ENCODE peak calls at places on chromosomes 11 and 22, in six cellular contexts. One of them, this sample, is unnamed.
A peak's percentile ranks its signal among the peaks of the same experiment; 100 is the strongest.

GRCh38 chr11:46326813-46327416 is 20.3 kb upstream of the DGKZ start:
- DNase-seq in GM12878: no peak
- DNase-seq in A549: no peak
- DNase-seq in H1: no peak
- DNase-seq in body of pancreas: no peak
- DNase-seq in erythroblast: no peak
- DNase-seq in this sample: no peak

GRCh38 chr11:95154514-95154913 is 64.9 kb downstream of the ENDOD1 start:
- DNase-seq in H1: peak; percentile 65
- DNase-seq in A549: peak; percentile 62
- DNase-seq in body of pancreas: peak; percentile 55
- DNase-seq in erythroblast: peak; percentile 84
- DNase-seq in GM12878: no peak
- DNase-seq in this sample: no peak

GRCh38 chr11:67060111-67060522 is 3.5 kb downstream of the RHOD start:
- DNase-seq in H1: no peak
- DNase-seq in GM12878: no peak
- DNase-seq in A549: peak; percentile 52
- DNase-seq in body of pancreas: no peak
- DNase-seq in erythroblast: no peak
- DNase-seq in this sample: peak; percentile 99

GRCh38 chr11:20501971-20502370 is 97.4 kb upstream of the SLC6A5 start:
- DNase-seq in body of pancreas: no peak
- DNase-seq in GM12878: no peak
- DNase-seq in H1: no peak
- DNase-seq in A549: no peak
- DNase-seq in erythroblast: no peak
- DNase-seq in this sample: no peak

GRCh38 chr11:61645179-61645868 is 34.9 kb upstream of the DAGLA start:
- DNase-seq in A549: no peak
- DNase-seq in H1: no peak
- DNase-seq in body of pancreas: no peak
- DNase-seq in erythroblast: no peak
- DNase-seq in GM12878: no peak
- DNase-seq in this sample: no peak

GRCh38 chr11:35524780-35525179 is 636 bp downstream of the PAMR1 start:
- DNase-seq in erythroblast: no peak
- DNase-seq in H1: no peak
- DNase-seq in A549: no peak
- DNase-seq in GM12878: no peak
- DNase-seq in body of pancreas: no peak
- DNase-seq in this sample: no peak

GRCh38 chr11:121249039-121249663 is 43.4 kb upstream of the SC5D start:
- DNase-seq in erythroblast: peak; percentile 13
- DNase-seq in A549: peak; percentile 9
- DNase-seq in H1: no peak
- DNase-seq in body of pancreas: no peak
- DNase-seq in GM12878: no peak
- DNase-seq in this sample: peak; percentile 4

GRCh38 chr11:6737872-6738466 is 33.8 kb downstream of the OR2AG2 start:
- DNase-seq in H1: peak; percentile 47
- DNase-seq in erythroblast: peak; percentile 39
- DNase-seq in body of pancreas: peak; percentile 53
- DNase-seq in GM12878: no peak
- DNase-seq in A549: peak; percentile 45
- DNase-seq in this sample: peak; percentile 14

GRCh38 chr11:1455032-1455762 is 31.4 kb downstream of the MOB2 start:
- DNase-seq in A549: no peak
- DNase-seq in GM12878: no peak
- DNase-seq in erythroblast: no peak
- DNase-seq in body of pancreas: no peak
- DNase-seq in H1: no peak
- DNase-seq in this sample: no peak

GRCh38 chr11:110096369-110096976 is 3.3 kb downstream of the ZC3H12C start:
- DNase-seq in H1: no peak
- DNase-seq in GM12878: no peak
- DNase-seq in body of pancreas: no peak
- DNase-seq in erythroblast: no peak
- DNase-seq in A549: no peak
- DNase-seq in this sample: no peak

GRCh38 chr22:37412445-37413250 is 14.6 kb downstream of the ELFN2 start:
- DNase-seq in body of pancreas: no peak
- DNase-seq in erythroblast: no peak
- DNase-seq in A549: no peak
- DNase-seq in H1: no peak
- DNase-seq in GM12878: no peak
- DNase-seq in this sample: no peak

GRCh38 chr22:39309881-39310714 is 9.3 kb downstream of the RPL3 start:
- DNase-seq in erythroblast: no peak
- DNase-seq in GM12878: no peak
- DNase-seq in body of pancreas: no peak
- DNase-seq in A549: no peak
- DNase-seq in H1: peak; percentile 66
- DNase-seq in this sample: no peak

GRCh38 chr22:27125539-27125938 is 468.2 kb downstream of the MIAT start:
- DNase-seq in GM12878: no peak
- DNase-seq in erythroblast: no peak
- DNase-seq in body of pancreas: no peak
- DNase-seq in A549: no peak
- DNase-seq in H1: no peak
- DNase-seq in this sample: no peak

GRCh38 chr22:37611202-37611601 is 2.6 kb downstream of the GGA1 start:
- DNase-seq in A549: no peak
- DNase-seq in erythroblast: no peak
- DNase-seq in GM12878: no peak
- DNase-seq in H1: no peak
- DNase-seq in body of pancreas: no peak
- DNase-seq in this sample: no peak

GRCh38 chr22:44448271-44448780 is 49.7 kb downstream of the RTL6 start:
- DNase-seq in A549: peak; percentile 83
- DNase-seq in GM12878: no peak
- DNase-seq in H1: no peak
- DNase-seq in erythroblast: no peak
- DNase-seq in body of pancreas: peak; percentile 44
- DNase-seq in this sample: peak; percentile 68

GRCh38 chr11:47327025-47327424 is 25.5 kb downstream of the MYBPC3 start:
- DNase-seq in GM12878: no peak
- DNase-seq in A549: no peak
- DNase-seq in erythroblast: no peak
- DNase-seq in H1: no peak
- DNase-seq in body of pancreas: no peak
- DNase-seq in this sample: no peak

GRCh38 chr11:46666982-46667590 is 33.3 kb downstream of the ARHGAP1 start:
- DNase-seq in A549: no peak
- DNase-seq in H1: no peak
- DNase-seq in erythroblast: no peak
- DNase-seq in GM12878: no peak
- DNase-seq in body of pancreas: no peak
- DNase-seq in this sample: no peak

DNA sequence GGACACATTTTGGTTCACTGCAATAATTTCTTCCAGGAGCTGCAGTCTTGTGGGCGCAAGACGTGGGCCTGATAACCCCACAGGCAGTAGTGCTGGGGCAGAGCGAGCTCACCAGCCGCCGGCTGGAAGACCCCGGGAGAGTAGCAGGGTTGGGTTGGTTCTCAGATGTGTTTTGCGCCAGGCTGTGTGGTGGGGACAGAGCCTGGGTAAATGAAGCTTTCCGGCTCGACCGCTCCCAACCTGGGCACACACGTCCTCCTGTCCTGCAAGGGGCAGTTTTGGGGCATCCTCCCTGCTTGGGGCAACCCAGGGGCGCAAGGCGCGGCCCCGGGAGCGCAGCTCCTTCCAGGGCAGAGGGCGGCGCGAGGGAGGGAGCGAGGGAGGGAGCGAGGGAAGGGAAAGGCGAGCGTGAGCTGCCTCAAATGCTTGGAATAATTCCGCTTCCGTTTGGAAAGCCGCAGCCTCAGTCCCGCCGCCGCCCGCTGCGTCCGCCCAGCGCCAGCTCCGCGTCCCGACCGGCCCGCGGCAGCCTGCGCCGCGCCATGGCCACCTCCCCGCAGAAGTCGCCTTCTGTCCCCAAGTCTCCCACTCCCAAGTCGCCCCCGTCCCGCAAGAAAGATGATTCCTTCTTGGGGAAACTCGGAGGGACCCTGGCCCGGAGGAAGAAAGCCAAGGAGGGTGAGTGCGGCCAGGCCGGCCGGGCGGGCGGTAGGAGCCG is at the start of gene PARVA:
- DNase-seq in A549: peak; percentile 78
- DNase-seq in GM12878: no peak
- DNase-seq in erythroblast: no peak
- DNase-seq in H1: peak; percentile 86
- DNase-seq in body of pancreas: peak; percentile 79
- DNase-seq in this sample: peak; percentile 48
- TF ChIP-seq POLR2A in A549: peak; percentile 60
- TF ChIP-seq POLR2A in GM12878: no peak
- TF ChIP-seq POLR2A in erythroblast: no peak
- TF ChIP-seq POLR2A in H1: no peak
- TF ChIP-seq POLR2A in body of pancreas: peak; percentile 78
- TF ChIP-seq POLR2A in this sample: peak; percentile 83

GRCh38 chr11:134252539-134253188 is 488 bp downstream of the THYN1 start:
- DNase-seq in erythroblast: peak; percentile 75
- DNase-seq in H1: no peak
- DNase-seq in A549: no peak
- DNase-seq in body of pancreas: peak; percentile 26
- DNase-seq in GM12878: no peak
- DNase-seq in this sample: no peak

GRCh38 chr11:134257101-134257500 is 3.7 kb downstream of the ACAD8 start:
- DNase-seq in H1: no peak
- DNase-seq in body of pancreas: no peak
- DNase-seq in A549: no peak
- DNase-seq in GM12878: no peak
- DNase-seq in erythroblast: no peak
- DNase-seq in this sample: no peak

GRCh38 chr11:134250675-134251074 is 2.5 kb downstream of the THYN1 start:
- DNase-seq in GM12878: no peak
- DNase-seq in body of pancreas: no peak
- DNase-seq in A549: no peak
- DNase-seq in erythroblast: no peak
- DNase-seq in H1: no peak
- DNase-seq in this sample: no peak

GRCh38 chr11:134254433-134254832 is 1.1 kb downstream of the ACAD8 start:
- DNase-seq in A549: no peak
- DNase-seq in H1: no peak
- DNase-seq in body of pancreas: no peak
- DNase-seq in GM12878: no peak
- DNase-seq in erythroblast: no peak
- DNase-seq in this sample: no peak

DNA sequence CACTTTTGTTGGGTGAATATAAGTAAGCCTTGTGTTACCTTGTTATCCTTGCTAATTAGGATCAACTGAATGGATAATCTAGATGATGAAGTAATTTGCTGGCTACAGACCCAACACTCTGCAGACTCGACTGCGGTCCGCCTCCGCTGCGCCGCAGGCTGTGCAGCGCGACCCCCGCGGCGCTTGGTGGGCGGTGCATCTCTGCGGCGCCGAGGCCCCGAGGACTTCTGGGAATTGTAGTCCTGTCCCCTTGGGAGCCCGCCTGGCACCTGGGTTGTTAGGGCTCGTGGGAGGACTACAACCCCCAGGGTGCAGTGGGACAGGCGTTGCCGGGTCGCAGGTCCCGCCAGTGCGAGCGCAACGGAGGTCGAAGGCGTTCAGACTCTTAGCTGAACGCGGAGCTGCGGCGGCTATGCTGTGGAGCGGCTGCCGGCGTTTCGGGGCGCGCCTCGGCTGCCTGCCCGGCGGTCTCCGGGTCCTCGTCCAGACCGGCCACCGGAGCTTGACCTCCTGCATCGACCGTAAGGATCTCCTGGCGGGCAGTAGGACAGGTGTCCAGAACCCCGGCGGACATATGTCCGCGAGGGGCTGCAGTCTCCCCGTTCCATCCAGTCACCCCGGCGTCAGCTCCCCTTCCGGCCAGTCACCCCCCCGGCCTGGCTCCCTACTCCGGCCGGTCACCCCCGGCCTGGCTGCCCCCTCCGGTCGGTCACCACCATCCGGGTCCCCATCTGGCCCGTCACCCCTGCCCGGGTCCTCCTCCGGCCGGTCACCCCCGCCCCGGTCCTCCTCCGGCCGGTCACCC is at the start of the genes ACAD8 and THYN1:
- DNase-seq in erythroblast: peak; percentile 96
- DNase-seq in GM12878: peak; percentile 86
- DNase-seq in A549: peak; percentile 90
- DNase-seq in body of pancreas: peak; percentile 98
- DNase-seq in H1: peak; percentile 94
- DNase-seq in this sample: peak; percentile 84
- TF ChIP-seq POLR2A in erythroblast: peak; percentile 81
- TF ChIP-seq POLR2A in GM12878: peak; percentile 88
- TF ChIP-seq POLR2A in A549: peak; percentile 78
- TF ChIP-seq POLR2A in body of pancreas: peak; percentile 81
- TF ChIP-seq POLR2A in H1: peak; percentile 38
- TF ChIP-seq POLR2A in this sample: peak; percentile 79

GRCh38 chr11:119402470-119402869 is 20.5 kb downstream of the THY1 start:
- DNase-seq in GM12878: no peak
- DNase-seq in body of pancreas: no peak
- DNase-seq in H1: no peak
- DNase-seq in erythroblast: no peak
- DNase-seq in A549: no peak
- DNase-seq in this sample: no peak

GRCh38 chr11:119403021-119403420 is 20.0 kb downstream of the THY1 start:
- DNase-seq in body of pancreas: no peak
- DNase-seq in GM12878: no peak
- DNase-seq in A549: no peak
- DNase-seq in erythroblast: no peak
- DNase-seq in H1: no peak
- DNase-seq in this sample: no peak

GRCh38 chr11:119396835-119397234 is 15.3 kb upstream of the USP2 start:
- DNase-seq in GM12878: no peak
- DNase-seq in body of pancreas: no peak
- DNase-seq in A549: no peak
- DNase-seq in H1: no peak
- DNase-seq in erythroblast: no peak
- DNase-seq in this sample: no peak

GRCh38 chr11:119400860-119401259 is 19.4 kb upstream of the USP2 start:
- DNase-seq in erythroblast: no peak
- DNase-seq in body of pancreas: no peak
- DNase-seq in A549: no peak
- DNase-seq in GM12878: no peak
- DNase-seq in H1: no peak
- DNase-seq in this sample: no peak

DNA sequence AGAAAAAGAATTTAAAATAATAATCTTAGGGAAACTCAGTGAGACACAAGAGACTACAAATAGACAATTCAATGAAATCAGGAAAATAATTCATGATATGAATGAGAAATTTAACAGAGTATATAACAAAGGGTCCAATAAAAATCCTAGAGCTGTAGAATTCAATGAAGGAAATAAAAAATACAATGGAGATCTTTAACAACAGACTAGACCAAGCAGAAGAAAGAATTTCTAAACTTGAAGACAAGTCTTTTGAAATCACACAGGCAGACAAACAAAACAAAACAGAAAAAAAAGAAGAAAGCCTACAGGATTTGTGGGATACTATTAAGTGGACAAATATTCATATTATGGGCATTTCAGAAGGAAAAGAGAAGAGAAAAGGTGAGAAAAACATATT is 16.2 kb upstream of the USP2 start:
- DNase-seq in GM12878: no peak
- DNase-seq in body of pancreas: no peak
- DNase-seq in erythroblast: no peak
- DNase-seq in H1: no peak
- DNase-seq in A549: no peak
- DNase-seq in this sample: no peak
- TF ChIP-seq POLR2A in GM12878: no peak
- TF ChIP-seq POLR2A in body of pancreas: no peak
- TF ChIP-seq POLR2A in erythroblast: no peak
- TF ChIP-seq POLR2A in H1: no peak
- TF ChIP-seq POLR2A in A549: no peak
- TF ChIP-seq POLR2A in this sample: no peak

GRCh38 chr11:62889484-62890437 is 9.1 kb downstream of the SLC3A2 start:
- DNase-seq in erythroblast: no peak
- DNase-seq in GM12878: no peak
- DNase-seq in A549: peak; percentile 71
- DNase-seq in body of pancreas: no peak
- DNase-seq in H1: no peak
- DNase-seq in this sample: no peak
- TF ChIP-seq POLR2A in erythroblast: peak; percentile 82
- TF ChIP-seq POLR2A in GM12878: peak; percentile 73
- TF ChIP-seq POLR2A in A549: peak; percentile 7
- TF ChIP-seq POLR2A in body of pancreas: no peak
- TF ChIP-seq POLR2A in H1: peak; percentile 81
- TF ChIP-seq POLR2A in this sample: no peak

This sample was measured in H54.